ENCODE peak calls at places on chromosomes 13 and 19, in five cellular contexts. X is HCT116, T is left ventricle myocardium inferior, R is fibroblast of lung, D is BE2C. Z is an unnamed sample.

GRCh38 chr13:113861433-113862030 is 2.3 kb downstream of the GAS6 start:
- DNase-seq in X (no peak), T (no peak), R (no peak), D (peak), Z (no peak)

GRCh38 chr13:51534075-51534817 is 50.0 kb upstream of the WDFY2 start:
- DNase-seq in X (no peak), T (peak), R (no peak), D (no peak), Z (no peak)

GRCh38 chr13:73338389-73338788 is 279.6 kb downstream of the KLF5 start:
- DNase-seq in X (no peak), T (no peak), R (no peak), D (no peak), Z (peak)

GRCh38 chr19:50449236-50449899 is 16.7 kb downstream of the MYBPC2 start:
- DNase-seq in X (no peak), T (no peak), R (no peak), D (no peak), Z (no peak)

GRCh38 chr13:71115301-71115700 is 751.7 kb downstream of the DACH1 start:
- DNase-seq in X (no peak), T (no peak), R (no peak), D (no peak), Z (no peak)

GRCh38 chr19:40284501-40285352 is at the start of gene AKT2:
- DNase-seq in X (no peak), T (peak), R (peak), D (peak), Z (peak)

GRCh38 chr13:112907916-112908315 is 61.1 kb upstream of the MCF2L start:
- DNase-seq in X (no peak), T (no peak), R (no peak), D (no peak), Z (no peak)

GRCh38 chr13:105442040-105442439 is 1093.4 kb downstream of the EFNB2 start:
- DNase-seq in X (no peak), T (no peak), R (no peak), D (no peak), Z (no peak)

GRCh38 chr13:79450110-79450509 is 30.8 kb upstream of the NDFIP2 start:
- DNase-seq in X (no peak), T (no peak), R (no peak), D (no peak), Z (no peak)

GRCh38 chr19:3132971-3133792 is 2.7 kb upstream of the GNA15 start:
- DNase-seq in X (no peak), T (no peak), R (no peak), D (no peak), Z (peak)

GRCh38 chr19:38264486-38265212 is at the start of gene SPINT2:
- DNase-seq in X (peak), T (no peak), R (no peak), D (no peak), Z (no peak)

GRCh38 chr19:54281008-54281728 is at the start of gene LILRB2:
- DNase-seq in X (no peak), T (no peak), R (no peak), D (no peak), Z (no peak)

GRCh38 chr13:114063545-114064515 is 68.6 kb downstream of the RASA3 start:
- DNase-seq in X (no peak), T (peak), R (peak), D (no peak), Z (peak)

GRCh38 chr13:42420304-42420703 is 148.4 kb downstream of the AKAP11 start:
- DNase-seq in X (no peak), T (no peak), R (no peak), D (no peak), Z (no peak)

GRCh38 chr19:40623403-40624239 is 22.5 kb downstream of the LTBP4 start:
- DNase-seq in X (peak), T (no peak), R (peak), D (peak), Z (no peak)

GRCh38 chr13:39210961-39211534 is 172.8 kb downstream of the NHLRC3 start:
- DNase-seq in X (no peak), T (no peak), R (no peak), D (no peak), Z (no peak)

GRCh38 chr19:48403606-48404005 is 10.1 kb downstream of the GRIN2D start:
- DNase-seq in X (no peak), T (no peak), R (peak), D (peak), Z (peak)

GRCh38 chr13:79936368-79937136 is 404.4 kb downstream of the SPRY2 start:
- DNase-seq in X (no peak), T (no peak), R (peak), D (peak), Z (peak)

GRCh38 chr19:41478171-41478570 is 35.2 kb downstream of the ERICH4 start:
- DNase-seq in X (no peak), T (no peak), R (no peak), D (no peak), Z (no peak)

GRCh38 chr13:49958321-49958720 is 22.2 kb upstream of the SPRYD7 start:
- DNase-seq in X (no peak), T (no peak), R (no peak), D (no peak), Z (no peak)

GRCh38 chr13:78977311-78977710 is 318.4 kb upstream of the OBI1 start:
- DNase-seq in X (no peak), T (no peak), R (no peak), D (no peak), Z (peak)

GRCh38 chr13:45328661-45329105 is 12.3 kb downstream of the TPT1 start:
- DNase-seq in X (no peak), T (no peak), R (peak), D (no peak), Z (peak)

GRCh38 chr13:74026753-74027152 is 107.5 kb downstream of the KLF12 start:
- DNase-seq in X (no peak), T (no peak), R (no peak), D (no peak), Z (peak)

GRCh38 chr19:16530540-16531379 is 11.5 kb downstream of the CHERP start:
- DNase-seq in X (no peak), T (no peak), R (no peak), D (no peak), Z (no peak)

GRCh38 chr13:77876176-77876575 is 42.5 kb downstream of the EDNRB start:
- DNase-seq in X (no peak), T (no peak), R (peak), D (no peak), Z (no peak)

GRCh38 chr19:46955114-46955812 is 64.4 kb upstream of the NPAS1 start:
- DNase-seq in X (no peak), T (no peak), R (no peak), D (no peak), Z (peak)

GRCh38 chr13:47288546-47288945 is 391.7 kb upstream of the HTR2A start:
- DNase-seq in X (no peak), T (no peak), R (no peak), D (no peak), Z (no peak)

GRCh38 chr13:93169980-93170379 is 56.6 kb upstream of the GPC6 start:
- DNase-seq in X (no peak), T (no peak), R (peak), D (no peak), Z (peak)

GRCh38 chr19:22623841-22624221 is 10.3 kb upstream of the ZNF492 start:
- DNase-seq in X (no peak), T (no peak), R (no peak), D (no peak), Z (no peak)

GRCh38 chr13:101211261-101211660 is 205.0 kb downstream of the NALCN start:
- DNase-seq in X (no peak), T (no peak), R (peak), D (no peak), Z (peak)

GRCh38 chr13:94325660-94326059 is 153.8 kb downstream of the DCT start:
- DNase-seq in X (no peak), T (no peak), R (no peak), D (no peak), Z (no peak)

GRCh38 chr19:2385053-2385721 is 25.1 kb downstream of the TMPRSS9 start:
- DNase-seq in X (peak), T (no peak), R (peak), D (peak), Z (peak)

GRCh38 chr19:36573020-36573947 is at the start of gene ZNF529:
- DNase-seq in X (no peak), T (peak), R (peak), D (peak), Z (peak)

DNA sequence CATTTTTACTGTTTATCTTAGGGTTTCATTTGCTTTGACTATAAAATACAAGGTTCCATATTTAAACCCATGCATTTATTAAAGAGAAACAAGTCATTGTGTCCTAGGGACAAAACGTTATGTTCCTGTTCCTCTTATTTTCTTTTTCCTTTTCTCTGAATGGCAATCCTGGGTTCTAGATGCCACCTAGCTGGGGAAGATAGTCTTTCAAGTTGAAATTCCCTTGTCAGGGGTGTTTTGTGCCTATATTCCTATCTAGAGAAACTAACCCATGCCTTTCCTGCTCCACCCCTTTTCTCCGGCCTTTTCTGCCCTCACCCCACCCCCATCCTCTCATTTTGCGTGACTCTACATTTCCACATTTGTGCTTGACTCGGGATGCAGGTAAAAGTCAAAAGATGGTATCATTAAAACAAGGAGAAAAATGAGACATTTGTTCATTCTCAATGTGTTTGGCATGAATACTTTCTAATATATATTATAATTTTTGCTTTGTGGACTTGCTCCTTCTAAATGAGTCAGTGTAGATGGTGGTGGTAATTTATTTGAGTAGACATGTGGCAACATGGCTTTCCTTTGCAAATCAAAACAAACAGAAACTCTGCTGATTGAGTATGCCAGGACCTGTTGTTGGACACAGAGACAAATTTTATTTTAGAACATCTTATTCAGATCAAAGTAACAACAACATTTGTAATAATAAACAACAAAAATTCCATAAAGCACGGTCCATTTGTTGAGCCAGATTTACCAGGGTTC is 26.8 kb upstream of the STARD13 start:
- DNase-seq in X (no peak), T (no peak), R (peak), D (no peak), Z (peak)
- TF ChIP-seq CTCF in X (peak), T (peak), R (peak), D (peak), Z (peak)

DNA sequence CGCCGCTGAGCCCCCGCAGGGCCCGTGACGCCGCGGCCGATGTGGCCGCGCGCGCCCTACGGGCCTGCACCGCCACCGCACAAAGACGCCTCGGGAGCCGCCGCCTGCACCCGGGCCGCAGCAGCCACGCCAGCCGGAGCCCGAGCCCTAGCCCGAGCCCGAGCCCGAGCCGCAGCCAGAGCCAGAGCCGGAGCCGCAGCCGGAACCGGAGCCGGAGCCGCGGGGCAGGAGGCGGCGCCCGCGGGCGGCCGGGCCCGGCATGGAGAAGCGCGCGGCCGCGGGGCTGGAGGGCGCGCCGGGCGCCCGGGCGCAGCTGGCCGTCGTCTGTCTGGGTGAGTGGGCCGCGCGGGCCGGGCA is 375 bp downstream of the LRP3 start:
- DNase-seq in X (no peak), T (no peak), R (no peak), D (no peak), Z (no peak)
- H3K4me3 ChIP-seq in X (peak), T (peak), R (peak), D (peak), Z (peak)

GRCh38 chr19:10471909-10472308 is 31.2 kb downstream of the KEAP1 start:
- DNase-seq in X (no peak), T (no peak), R (peak), D (no peak), Z (peak)
- TF ChIP-seq CTCF in X (peak), T (peak), R (peak), D (peak), Z (peak)

GRCh38 chr19:17951151-17952040 is 15.5 kb upstream of the KCNN1 start:
- DNase-seq in X (no peak), T (no peak), R (no peak), D (no peak), Z (no peak)
- H3K4me3 ChIP-seq in X (peak), T (peak), R (no peak), D (peak), Z (no peak)